ENCODE peak calls at places on chromosomes 12 and 14, in six cellular contexts. J is PC-9, H is AG04450, V is GM23248, C is IMR-90, E is breast epithelium. L is an unnamed sample.

GRCh38 chr12:749871-750270 is 2.5 kb upstream of the WNK1 start:
- DNase-seq in J (no peak), H (no peak), V (peak; percentile 19), C (no peak), E (no peak), L (no peak)

GRCh38 chr14:102498005-102498677 is 11.4 kb downstream of the ANKRD9 start:
- DNase-seq in J (no peak), H (no peak), V (no peak), C (no peak), E (no peak), L (no peak)

GRCh38 chr12:42590324-42590934 is 883 bp upstream of the PRICKLE1 start:
- DNase-seq in J (peak; percentile 21), H (no peak), V (peak; percentile 56), C (no peak), E (no peak), L (no peak)

GRCh38 chr12:82326905-82327503 is 31.2 kb downstream of the CCDC59 start:
- DNase-seq in J (no peak), H (no peak), V (peak; percentile 67), C (peak; percentile 28), E (no peak), L (no peak)

GRCh38 chr12:130428116-130428515 is 90.4 kb downstream of the PIWIL1 start:
- DNase-seq in J (no peak), H (no peak), V (no peak), C (no peak), E (peak; percentile 45), L (no peak)

GRCh38 chr12:15276088-15276698 is 46.1 kb upstream of the PTPRO start:
- DNase-seq in J (peak; percentile 27), H (no peak), V (peak; percentile 57), C (peak; percentile 29), E (no peak), L (peak; percentile 6)

GRCh38 chr12:1793426-1794210 is 26.7 kb upstream of the LRTM2 start:
- DNase-seq in J (no peak), H (no peak), V (no peak), C (no peak), E (no peak), L (no peak)

GRCh38 chr12:123231931-123232330 is 1.0 kb downstream of the MPHOSPH9 start:
- DNase-seq in J (no peak), H (no peak), V (no peak), C (no peak), E (no peak), L (no peak)

GRCh38 chr12:3490848-3491382 is at the start of gene PRMT8:
- DNase-seq in J (no peak), H (no peak), V (peak; percentile 36), C (no peak), E (no peak), L (no peak)

GRCh38 chr12:95918194-95918993 is 24.0 kb downstream of the CCDC38 start:
- DNase-seq in J (peak; percentile 9), H (no peak), V (peak; percentile 77), C (peak; percentile 42), E (no peak), L (peak; percentile 63)

GRCh38 chr14:90740081-90740480 is 76.1 kb downstream of the TTC7B start:
- DNase-seq in J (no peak), H (no peak), V (no peak), C (no peak), E (no peak), L (no peak)

GRCh38 chr12:15599266-15600037 is 189.7 kb downstream of the EPS8 start:
- DNase-seq in J (no peak), H (peak; percentile 32), V (peak; percentile 82), C (peak; percentile 81), E (no peak), L (no peak)

GRCh38 chr12:66467932-66468331 is 165.6 kb downstream of the HELB start:
- DNase-seq in J (no peak), H (no peak), V (peak; percentile 4), C (peak; percentile 17), E (no peak), L (no peak)

GRCh38 chr14:83172363-83172762 is 1638.7 kb upstream of the SEL1L start:
- DNase-seq in J (no peak), H (peak; percentile 33), V (peak; percentile 3), C (peak; percentile 89), E (no peak), L (no peak)

GRCh38 chr14:66495214-66496098 is 9.3 kb downstream of the CCDC196 start:
- DNase-seq in J (peak; percentile 33), H (peak; percentile 27), V (peak; percentile 72), C (peak; percentile 71), E (no peak), L (no peak)

DNA sequence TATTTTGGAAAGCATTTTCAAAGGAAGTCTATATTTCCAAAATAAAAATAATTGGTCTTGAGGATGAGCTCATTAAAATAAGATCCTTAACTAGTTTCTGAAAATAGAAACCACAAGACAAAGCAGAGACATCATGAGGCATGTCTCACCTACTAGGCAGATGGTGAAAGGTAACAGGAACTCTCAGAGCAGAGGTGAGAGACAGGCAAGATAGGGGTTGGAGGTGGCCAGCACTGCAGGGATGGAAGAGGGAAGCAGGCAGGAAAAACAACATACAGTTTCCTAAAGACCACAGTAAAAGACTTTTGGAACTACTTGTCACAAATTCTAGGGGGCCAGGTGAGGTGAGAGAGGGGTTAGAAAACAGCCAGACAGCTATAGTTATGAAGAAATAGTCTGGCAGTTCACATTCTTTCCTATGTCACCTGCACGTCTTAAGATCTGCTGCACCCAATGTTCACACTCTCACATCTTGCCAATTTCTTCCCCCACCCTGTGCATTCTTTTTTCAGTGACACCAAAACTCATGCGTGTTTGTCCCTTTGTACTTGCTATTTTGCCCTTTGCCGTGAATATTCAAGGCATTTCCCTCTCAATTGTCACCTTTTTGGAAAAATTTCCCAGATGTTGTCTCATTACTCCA is 341.7 kb upstream of the KITLG start:
- DNase-seq in J (no peak), H (no peak), V (no peak), C (no peak), E (no peak), L (no peak)
- H3K27ac ChIP-seq in J (no peak overlapping the region), H (no peak overlapping the region), V (no peak overlapping the region), C (no peak overlapping the region), E (no peak overlapping the region), L (no peak overlapping the region)

DNA sequence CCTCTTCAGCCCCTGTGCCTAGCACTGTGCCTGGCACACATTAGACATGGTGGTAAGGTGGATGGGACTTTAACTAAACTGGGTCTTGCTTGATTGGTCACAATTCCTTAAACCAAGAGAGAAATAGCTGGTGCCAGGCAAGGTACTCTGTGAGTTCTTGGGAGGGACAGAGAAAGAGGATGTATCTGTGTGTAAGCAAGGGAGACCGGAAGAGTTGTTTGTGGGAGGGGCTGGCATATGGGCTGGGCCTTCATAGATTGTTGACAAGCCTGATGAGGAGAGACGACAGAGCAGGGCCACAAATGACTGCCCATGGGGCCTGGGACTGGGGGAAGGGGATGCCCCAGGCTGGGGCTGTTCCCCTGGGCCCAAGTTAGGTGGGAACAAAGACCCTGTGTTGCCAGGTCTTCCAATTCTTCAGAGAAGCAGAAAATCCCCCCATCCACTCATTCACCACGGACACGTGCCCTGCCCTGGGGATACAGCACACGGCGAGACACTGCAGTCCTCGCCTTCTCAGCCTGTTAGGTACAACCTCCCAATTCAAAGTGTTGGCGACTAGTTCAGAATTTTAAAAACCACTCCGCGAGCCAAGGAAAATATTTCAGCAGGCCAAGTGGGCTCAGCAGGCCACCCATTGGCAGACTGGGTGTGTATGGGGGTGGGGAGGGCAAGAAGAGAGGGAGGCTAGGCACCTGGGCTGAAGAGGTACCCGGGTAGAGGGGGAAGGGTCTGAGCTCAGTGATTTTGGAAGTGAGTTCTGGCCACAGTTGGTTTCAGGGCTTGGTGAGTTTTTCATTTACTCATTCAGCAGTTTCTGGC is 11.4 kb upstream of the CYP46A1 start:
- DNase-seq in J (no peak), H (no peak), V (no peak), C (no peak), E (no peak), L (no peak)
- H3K27ac ChIP-seq in J (no peak overlapping the region), H (no peak overlapping the region), V (no peak overlapping the region), C (no peak overlapping the region), E (peak overlapping the region; percentile 69), L (peak overlapping the region; percentile 67)

DNA sequence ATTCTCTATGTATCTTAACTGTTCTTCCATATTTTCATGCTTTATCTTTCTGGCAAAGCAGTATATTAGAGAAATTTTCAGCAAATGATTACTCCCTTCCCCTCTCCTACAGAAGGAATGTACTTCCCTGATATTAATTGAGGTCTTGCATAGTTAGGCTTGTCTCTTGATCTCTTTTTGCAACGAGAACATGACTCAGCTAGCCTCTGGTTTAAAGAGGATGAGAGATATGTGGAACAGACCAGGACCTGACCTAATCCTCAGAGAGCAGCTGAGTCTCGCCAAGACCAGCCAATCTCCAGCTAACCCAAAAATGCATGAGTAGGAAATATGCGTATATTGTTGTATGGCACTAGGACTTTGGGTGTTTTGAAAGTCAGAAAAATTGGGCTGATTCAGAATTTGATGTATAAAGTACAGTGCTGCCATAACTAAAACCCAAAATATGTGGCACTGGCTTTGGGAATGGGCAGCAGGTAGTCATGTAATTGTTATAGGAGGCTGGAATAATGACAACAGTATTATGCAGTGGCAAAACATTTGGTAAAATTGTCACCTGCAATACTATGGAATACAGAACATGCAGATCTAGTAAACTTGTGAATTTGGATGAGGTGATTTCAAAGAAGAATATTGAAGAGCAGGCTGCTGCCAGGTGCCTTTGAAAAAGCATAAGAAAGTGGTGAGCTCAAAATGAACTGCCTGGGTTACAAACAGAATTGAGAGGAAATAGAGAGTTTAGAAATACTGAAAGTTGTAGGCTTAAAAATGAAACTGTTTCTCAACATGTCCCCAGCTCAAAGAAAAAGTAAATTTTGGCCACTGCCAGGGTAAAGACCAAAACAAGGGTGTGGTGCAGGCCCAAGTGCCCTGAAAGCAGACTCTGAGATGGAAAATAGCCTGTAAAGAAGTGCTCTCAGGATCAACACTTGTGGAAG is 9.3 kb upstream of the USP15 start:
- DNase-seq in J (no peak), H (no peak), V (peak; percentile 63), C (peak; percentile 58), E (no peak), L (no peak)
- H3K27ac ChIP-seq in J (no peak overlapping the region), H (no peak overlapping the region), V (peak overlapping the region; percentile 13), C (no peak overlapping the region), E (peak overlapping the region; percentile 34), L (no peak overlapping the region)

GRCh38 chr14:71665781-71666180 is 266.4 kb upstream of the RGS6 start:
- DNase-seq in J (no peak), H (no peak), V (no peak), C (no peak), E (no peak), L (no peak)

GRCh38 chr14:71668942-71669341 is 263.3 kb upstream of the RGS6 start:
- DNase-seq in J (no peak), H (no peak), V (no peak), C (no peak), E (no peak), L (no peak)

GRCh38 chr14:71666579-71667145 is 265.6 kb upstream of the RGS6 start:
- DNase-seq in J (no peak), H (no peak), V (no peak), C (no peak), E (no peak), L (no peak)

GRCh38 chr14:71665157-71665556 is 267.1 kb upstream of the RGS6 start:
- DNase-seq in J (no peak), H (no peak), V (peak; percentile 97), C (peak; percentile 89), E (no peak), L (no peak)

GRCh38 chr14:71668186-71668912 is 263.9 kb upstream of the RGS6 start:
- DNase-seq in J (no peak), H (no peak), V (no peak), C (peak; percentile 47), E (no peak), L (no peak)
- H3K27ac ChIP-seq in J (no peak overlapping the region), H (no peak overlapping the region), V (no peak overlapping the region), C (peak overlapping the region; percentile 7), E (no peak overlapping the region), L (peak overlapping the region; percentile 65)

GRCh38 chr12:107319536-107320030 is 226.2 kb upstream of the CRY1 start:
- DNase-seq in J (no peak), H (no peak), V (peak; percentile 36), C (no peak), E (no peak), L (no peak)
- H3K27ac ChIP-seq in J (no peak overlapping the region), H (no peak overlapping the region), V (no peak overlapping the region), C (no peak overlapping the region), E (peak overlapping the region; percentile 83), L (no peak overlapping the region)